ENCODE peak calls at places on chromosome 2, in six cellular contexts. One of them, this sample, is unnamed.

GRCh38 chr2:226772389-226773179 is 27.0 kb downstream of the IRS1 start:
- DNase-seq in cardiac fibroblast: peak
- DNase-seq in GM06990: peak
- DNase-seq in PC-9: no peak
- DNase-seq in AG09309: no peak
- DNase-seq in heart left ventricle: no peak
- DNase-seq in this sample: peak

GRCh38 chr2:134119117-134119671 is 134.7 kb upstream of the MGAT5 start:
- DNase-seq in cardiac fibroblast: peak
- DNase-seq in GM06990: no peak
- DNase-seq in PC-9: no peak
- DNase-seq in AG09309: no peak
- DNase-seq in heart left ventricle: no peak
- DNase-seq in this sample: no peak

GRCh38 chr2:226838758-226839555 is 3.1 kb downstream of the RHBDD1 start:
- DNase-seq in cardiac fibroblast: no peak
- DNase-seq in GM06990: no peak
- DNase-seq in PC-9: no peak
- DNase-seq in AG09309: no peak
- DNase-seq in heart left ventricle: no peak
- DNase-seq in this sample: no peak

GRCh38 chr2:429575-430254 is 141.8 kb upstream of the ALKAL2 start:
- DNase-seq in cardiac fibroblast: no peak
- DNase-seq in GM06990: no peak
- DNase-seq in PC-9: no peak
- DNase-seq in AG09309: no peak
- DNase-seq in heart left ventricle: no peak
- DNase-seq in this sample: peak

GRCh38 chr2:240932724-240933047 is 26.6 kb downstream of the CROCC2 start:
- DNase-seq in cardiac fibroblast: no peak
- DNase-seq in GM06990: no peak
- DNase-seq in PC-9: no peak
- DNase-seq in AG09309: no peak
- DNase-seq in heart left ventricle: peak
- DNase-seq in this sample: no peak

GRCh38 chr2:62478093-62478580 is 27.9 kb downstream of the TMEM17 start:
- DNase-seq in cardiac fibroblast: peak
- DNase-seq in GM06990: no peak
- DNase-seq in PC-9: peak
- DNase-seq in AG09309: no peak
- DNase-seq in heart left ventricle: peak
- DNase-seq in this sample: no peak

GRCh38 chr2:181123798-181124217 is 143.4 kb downstream of the UBE2E3 start:
- DNase-seq in cardiac fibroblast: no peak
- DNase-seq in GM06990: peak
- DNase-seq in PC-9: no peak
- DNase-seq in AG09309: no peak
- DNase-seq in heart left ventricle: no peak
- DNase-seq in this sample: peak

GRCh38 chr2:28390857-28391563 is 1.6 kb upstream of the FOSL2 start:
- DNase-seq in cardiac fibroblast: peak
- DNase-seq in GM06990: no peak
- DNase-seq in PC-9: peak
- DNase-seq in AG09309: no peak
- DNase-seq in heart left ventricle: peak
- DNase-seq in this sample: no peak

GRCh38 chr2:129201636-129202035 is 777.8 kb upstream of the RAB6C start:
- DNase-seq in cardiac fibroblast: no peak
- DNase-seq in GM06990: no peak
- DNase-seq in PC-9: no peak
- DNase-seq in AG09309: no peak
- DNase-seq in heart left ventricle: no peak
- DNase-seq in this sample: no peak

GRCh38 chr2:194725169-194725568 is 931.9 kb upstream of the SLC39A10 start:
- DNase-seq in cardiac fibroblast: no peak
- DNase-seq in GM06990: no peak
- DNase-seq in PC-9: no peak
- DNase-seq in AG09309: no peak
- DNase-seq in heart left ventricle: no peak
- DNase-seq in this sample: no peak

GRCh38 chr2:204625135-204625534 is 79.9 kb downstream of the PARD3B start:
- DNase-seq in cardiac fibroblast: peak
- DNase-seq in GM06990: no peak
- DNase-seq in PC-9: no peak
- DNase-seq in AG09309: no peak
- DNase-seq in heart left ventricle: no peak
- DNase-seq in this sample: no peak

GRCh38 chr2:157182834-157183396 is 74.6 kb upstream of the GALNT5 start:
- DNase-seq in cardiac fibroblast: peak
- DNase-seq in GM06990: no peak
- DNase-seq in PC-9: no peak
- DNase-seq in AG09309: peak
- DNase-seq in heart left ventricle: no peak
- DNase-seq in this sample: peak

GRCh38 chr2:239947361-239948045 is 77.6 kb downstream of the NDUFA10 start:
- DNase-seq in cardiac fibroblast: no peak
- DNase-seq in GM06990: no peak
- DNase-seq in PC-9: no peak
- DNase-seq in AG09309: no peak
- DNase-seq in heart left ventricle: no peak
- DNase-seq in this sample: no peak

GRCh38 chr2:8750221-8750620 is 68.4 kb downstream of the ID2 start:
- DNase-seq in cardiac fibroblast: no peak
- DNase-seq in GM06990: no peak
- DNase-seq in PC-9: no peak
- DNase-seq in AG09309: no peak
- DNase-seq in heart left ventricle: no peak
- DNase-seq in this sample: no peak

GRCh38 chr2:240459401-240460242 is 24.2 kb downstream of the GPC1 start:
- DNase-seq in cardiac fibroblast: no peak
- DNase-seq in GM06990: no peak
- DNase-seq in PC-9: no peak
- DNase-seq in AG09309: no peak
- DNase-seq in heart left ventricle: peak
- DNase-seq in this sample: no peak

GRCh38 chr2:202032841-202033316 is 776 bp upstream of the FZD7 start:
- DNase-seq in cardiac fibroblast: peak
- DNase-seq in GM06990: no peak
- DNase-seq in PC-9: no peak
- DNase-seq in AG09309: no peak
- DNase-seq in heart left ventricle: peak
- DNase-seq in this sample: peak

GRCh38 chr2:1606421-1607235 is 137.7 kb downstream of the PXDN start:
- DNase-seq in cardiac fibroblast: peak
- DNase-seq in GM06990: no peak
- DNase-seq in PC-9: no peak
- DNase-seq in AG09309: no peak
- DNase-seq in heart left ventricle: no peak
- DNase-seq in this sample: no peak

GRCh38 chr2:201263774-201264173 is 3.4 kb downstream of the CASP8 start:
- DNase-seq in cardiac fibroblast: no peak
- DNase-seq in GM06990: no peak
- DNase-seq in PC-9: no peak
- DNase-seq in AG09309: no peak
- DNase-seq in heart left ventricle: no peak
- DNase-seq in this sample: no peak

GRCh38 chr2:86562485-86562890 is 755 bp downstream of the CHMP3 start:
- DNase-seq in cardiac fibroblast: no peak
- DNase-seq in GM06990: no peak
- DNase-seq in PC-9: no peak
- DNase-seq in AG09309: no peak
- DNase-seq in heart left ventricle: no peak
- DNase-seq in this sample: no peak

GRCh38 chr2:129766594-129766993 is 212.9 kb upstream of the RAB6C start:
- DNase-seq in cardiac fibroblast: no peak
- DNase-seq in GM06990: no peak
- DNase-seq in PC-9: no peak
- DNase-seq in AG09309: no peak
- DNase-seq in heart left ventricle: no peak
- DNase-seq in this sample: no peak

GRCh38 chr2:239271471-239272255 is 129.2 kb downstream of the HDAC4 start:
- DNase-seq in cardiac fibroblast: peak
- DNase-seq in GM06990: no peak
- DNase-seq in PC-9: no peak
- DNase-seq in AG09309: no peak
- DNase-seq in heart left ventricle: peak
- DNase-seq in this sample: no peak

DNA sequence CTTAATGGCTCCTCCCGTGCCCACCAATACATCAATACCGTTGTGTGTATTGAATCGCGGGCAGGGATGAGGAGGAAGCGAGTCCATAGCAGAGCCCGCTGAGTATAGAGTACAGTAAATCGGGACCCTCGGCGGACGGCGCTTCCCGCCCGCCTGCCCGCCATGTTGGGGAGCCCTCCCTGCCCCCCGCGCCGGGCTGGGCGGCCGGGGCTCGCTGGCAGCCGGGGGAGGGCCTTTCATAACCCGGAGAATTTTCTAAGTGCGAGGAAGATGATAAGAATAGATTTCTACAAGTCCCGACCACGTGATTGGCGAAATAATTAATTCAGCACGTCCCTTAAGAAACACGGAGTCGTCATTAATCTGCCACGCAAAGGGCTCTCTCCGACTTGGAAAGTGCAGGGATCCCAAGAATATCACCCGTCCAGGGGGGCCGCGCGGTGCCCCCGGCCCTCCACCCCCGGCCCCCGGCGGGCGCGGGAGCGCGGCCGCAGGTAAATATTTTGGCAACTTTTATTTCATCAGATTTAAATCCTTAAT is at the start of gene HOXD3:
- DNase-seq in cardiac fibroblast: no peak
- DNase-seq in GM06990: no peak
- DNase-seq in PC-9: no peak
- DNase-seq in AG09309: no peak
- DNase-seq in heart left ventricle: no peak
- DNase-seq in this sample: no peak
- H3K4me3 ChIP-seq in cardiac fibroblast: no peak
- H3K4me3 ChIP-seq in GM06990: no peak
- H3K4me3 ChIP-seq in PC-9: no peak
- H3K4me3 ChIP-seq in AG09309: no peak
- H3K4me3 ChIP-seq in heart left ventricle: peak
- H3K4me3 ChIP-seq in this sample: no peak

GRCh38 chr2:74391580-74392448 is 11.7 kb upstream of the DCTN1 start:
- DNase-seq in cardiac fibroblast: peak
- DNase-seq in GM06990: peak
- DNase-seq in PC-9: peak
- DNase-seq in AG09309: peak
- DNase-seq in heart left ventricle: peak
- DNase-seq in this sample: peak

GRCh38 chr2:74391209-74391579 is 11.1 kb upstream of the DCTN1 start:
- DNase-seq in cardiac fibroblast: no peak
- DNase-seq in GM06990: no peak
- DNase-seq in PC-9: no peak
- DNase-seq in AG09309: no peak
- DNase-seq in heart left ventricle: no peak
- DNase-seq in this sample: no peak

GRCh38 chr2:74392449-74392743 is 12.3 kb upstream of the DCTN1 start:
- DNase-seq in cardiac fibroblast: no peak
- DNase-seq in GM06990: no peak
- DNase-seq in PC-9: no peak
- DNase-seq in AG09309: no peak
- DNase-seq in heart left ventricle: no peak
- DNase-seq in this sample: no peak

GRCh38 chr2:74393525-74393924 is 13.4 kb upstream of the DCTN1 start:
- DNase-seq in cardiac fibroblast: no peak
- DNase-seq in GM06990: no peak
- DNase-seq in PC-9: no peak
- DNase-seq in AG09309: no peak
- DNase-seq in heart left ventricle: no peak
- DNase-seq in this sample: no peak

GRCh38 chr2:74390601-74391000 is 10.5 kb upstream of the DCTN1 start:
- DNase-seq in cardiac fibroblast: no peak
- DNase-seq in GM06990: no peak
- DNase-seq in PC-9: no peak
- DNase-seq in AG09309: no peak
- DNase-seq in heart left ventricle: no peak
- DNase-seq in this sample: no peak
- H3K4me3 ChIP-seq in cardiac fibroblast: peak
- H3K4me3 ChIP-seq in GM06990: peak
- H3K4me3 ChIP-seq in PC-9: peak
- H3K4me3 ChIP-seq in AG09309: peak
- H3K4me3 ChIP-seq in heart left ventricle: peak
- H3K4me3 ChIP-seq in this sample: no peak

GRCh38 chr2:109331864-109332848 is 203.2 kb downstream of the SH3RF3 start:
- DNase-seq in cardiac fibroblast: peak
- DNase-seq in GM06990: peak
- DNase-seq in PC-9: peak
- DNase-seq in AG09309: peak
- DNase-seq in heart left ventricle: peak
- DNase-seq in this sample: no peak
- H3K4me3 ChIP-seq in cardiac fibroblast: peak
- H3K4me3 ChIP-seq in GM06990: peak
- H3K4me3 ChIP-seq in PC-9: peak
- H3K4me3 ChIP-seq in AG09309: no peak
- H3K4me3 ChIP-seq in heart left ventricle: peak
- H3K4me3 ChIP-seq in this sample: peak

DNA sequence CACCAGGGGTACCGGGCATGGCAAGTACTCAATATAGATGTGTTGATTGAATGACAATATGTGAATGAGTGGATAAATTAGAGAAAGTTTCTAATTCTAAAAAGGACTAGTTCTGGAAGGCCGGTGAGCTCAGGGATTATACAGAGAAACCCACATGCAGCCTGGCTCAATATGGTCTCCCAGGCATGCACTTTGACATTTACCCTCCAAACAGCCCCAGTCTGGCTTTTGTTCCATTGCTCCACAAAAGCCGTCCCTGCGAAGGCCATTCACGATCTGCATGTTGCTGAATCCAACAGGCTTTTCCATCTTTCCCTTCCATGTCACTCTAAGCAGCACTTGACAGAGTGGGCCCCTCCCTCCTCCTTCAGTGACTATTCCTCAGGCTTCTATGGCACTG is 266.8 kb downstream of the AFF3 start:
- DNase-seq in cardiac fibroblast: no peak
- DNase-seq in GM06990: no peak
- DNase-seq in PC-9: no peak
- DNase-seq in AG09309: no peak
- DNase-seq in heart left ventricle: no peak
- DNase-seq in this sample: no peak
- H3K4me3 ChIP-seq in cardiac fibroblast: no peak
- H3K4me3 ChIP-seq in GM06990: no peak
- H3K4me3 ChIP-seq in PC-9: no peak
- H3K4me3 ChIP-seq in AG09309: no peak
- H3K4me3 ChIP-seq in heart left ventricle: no peak
- H3K4me3 ChIP-seq in this sample: no peak

This sample was measured in CD4-positive, alpha-beta memory T cell.